ENCODE peak calls at places on chromosomes 5 and 9, in nine cellular contexts. F is H9; A is T-helper 2 cell; D is activated effector memory CD4-positive, alpha-beta T cell treated with Interleukin-2 at 50 U/mL for 16 hours; Z is fibroblast of villous mesenchyme; X is colonic mucosa; V is B cell; N is NCI-H2171 treated with DMSO at 0.1 percent for 48 hours; L is MG63. K is an unnamed sample.

GRCh38 chr9:4923580-4924544 is 61.2 kb upstream of the JAK2 start:
- DNase-seq in Z (peak), A (no peak), F (no peak), V (peak), L (no peak), X (no peak), D (no peak), N (no peak), K (no peak)

GRCh38 chr9:8552732-8553131 is 753.2 kb upstream of the DMAC1 start:
- DNase-seq in F (no peak), A (no peak), X (no peak), Z (no peak), L (no peak), D (no peak), N (no peak), V (no peak), K (no peak)

GRCh38 chr5:1184481-1184880 is 16.9 kb upstream of the SLC6A19 start:
- DNase-seq in D (no peak), Z (no peak), N (no peak), X (peak), L (no peak), A (no peak), V (no peak), F (no peak), K (no peak)

GRCh38 chr5:126508962-126509279 is 85.7 kb downstream of the GRAMD2B start:
- DNase-seq in X (no peak), L (no peak), A (no peak), D (no peak), Z (peak), N (no peak), F (no peak), V (no peak), K (no peak)

GRCh38 chr9:41229408-41230401 is 40.6 kb upstream of the ZNG1F start:
- DNase-seq in N (no peak), D (no peak), Z (peak), A (no peak), F (peak), X (no peak), L (no peak), V (peak), K (no peak)

GRCh38 chr9:130234340-130235260 is 31.0 kb upstream of the HMCN2 start:
- DNase-seq in Z (peak), N (no peak), X (no peak), L (no peak), F (no peak), A (no peak), D (no peak), V (no peak), K (no peak)

GRCh38 chr5:142896325-142897007 is 126.3 kb downstream of the ARHGAP26 start:
- DNase-seq in D (no peak), L (no peak), V (no peak), A (no peak), X (no peak), N (no peak), F (no peak), Z (no peak), K (no peak)

GRCh38 chr9:90142580-90142979 is 500.0 kb downstream of the DIRAS2 start:
- DNase-seq in D (peak), V (peak), N (peak), Z (peak), X (peak), A (peak), F (no peak), L (no peak), K (no peak)

GRCh38 chr5:114393159-114393558 is 31.3 kb downstream of the KCNN2 start:
- DNase-seq in V (no peak), L (no peak), X (no peak), D (no peak), A (no peak), N (no peak), Z (no peak), F (no peak), K (no peak)

GRCh38 chr9:128055222-128056040 is 11.7 kb downstream of the NAIF1 start:
- DNase-seq in N (no peak), Z (peak), A (no peak), F (peak), X (no peak), L (no peak), D (no peak), V (no peak), K (no peak)

GRCh38 chr9:91047529-91047928 is 245.9 kb downstream of the SYK start:
- DNase-seq in F (no peak), V (no peak), Z (no peak), N (no peak), X (no peak), D (no peak), A (peak), L (no peak), K (no peak)

GRCh38 chr5:59236996-59237395 is 654.1 kb downstream of the RAB3C start:
- DNase-seq in F (no peak), L (no peak), D (no peak), V (no peak), A (no peak), X (no peak), N (no peak), Z (no peak), K (no peak)

GRCh38 chr9:137761793-137762192 is 115.8 kb upstream of the CACNA1B start:
- DNase-seq in X (no peak), A (no peak), L (no peak), V (no peak), Z (no peak), N (no peak), F (no peak), D (no peak), K (no peak)